ENCODE peak calls at places on chromosomes 3 and 15, in four cellular contexts. One of them, this sample, is unnamed.

GRCh38 chr3:61663728-61664492 is 102.5 kb downstream of the PTPRG start:
- DNase-seq in progenitor cell of endocrine pancreas: no peak
- DNase-seq in GM13977: no peak
- DNase-seq in fibroblast of villous mesenchyme: peak; percentile 87
- DNase-seq in this sample: no peak

GRCh38 chr3:160154033-160154432 is 71.2 kb upstream of the C3orf80 start:
- DNase-seq in progenitor cell of endocrine pancreas: no peak
- DNase-seq in fibroblast of villous mesenchyme: no peak
- DNase-seq in GM13977: no peak
- DNase-seq in this sample: no peak

GRCh38 chr3:14513566-14514322 is 26.4 kb downstream of the GRIP2 start:
- DNase-seq in progenitor cell of endocrine pancreas: no peak
- DNase-seq in GM13977: no peak
- DNase-seq in fibroblast of villous mesenchyme: no peak
- DNase-seq in this sample: no peak

GRCh38 chr3:37559461-37559860 is 302.2 kb upstream of the CTDSPL start:
- DNase-seq in GM13977: no peak
- DNase-seq in fibroblast of villous mesenchyme: no peak
- DNase-seq in progenitor cell of endocrine pancreas: no peak
- DNase-seq in this sample: no peak

GRCh38 chr3:98972155-98972554 is 70.7 kb upstream of the DCBLD2 start:
- DNase-seq in GM13977: no peak
- DNase-seq in progenitor cell of endocrine pancreas: no peak
- DNase-seq in fibroblast of villous mesenchyme: peak; percentile 91
- DNase-seq in this sample: no peak

GRCh38 chr3:178082508-178082907 is 453.7 kb upstream of the KCNMB2 start:
- DNase-seq in fibroblast of villous mesenchyme: no peak
- DNase-seq in progenitor cell of endocrine pancreas: no peak
- DNase-seq in GM13977: no peak
- DNase-seq in this sample: no peak

GRCh38 chr15:79192462-79193036 is 90.0 kb upstream of the ANKRD34C start:
- DNase-seq in GM13977: no peak
- DNase-seq in progenitor cell of endocrine pancreas: no peak
- DNase-seq in fibroblast of villous mesenchyme: no peak
- DNase-seq in this sample: no peak

GRCh38 chr15:91853968-91854943 is 748 bp downstream of the SLCO3A1 start:
- DNase-seq in progenitor cell of endocrine pancreas: peak; percentile 43
- DNase-seq in fibroblast of villous mesenchyme: peak; percentile 7
- DNase-seq in GM13977: no peak
- DNase-seq in this sample: no peak

GRCh38 chr3:85533586-85533985 is 574.8 kb downstream of the CADM2 start:
- DNase-seq in fibroblast of villous mesenchyme: no peak
- DNase-seq in progenitor cell of endocrine pancreas: no peak
- DNase-seq in GM13977: no peak
- DNase-seq in this sample: no peak

GRCh38 chr3:161008086-161008485 is 97.1 kb downstream of the B3GALNT1 start:
- DNase-seq in GM13977: no peak
- DNase-seq in fibroblast of villous mesenchyme: no peak
- DNase-seq in progenitor cell of endocrine pancreas: no peak
- DNase-seq in this sample: no peak

GRCh38 chr3:107432013-107432515 is 54.8 kb downstream of the CCDC54 start:
- DNase-seq in GM13977: no peak
- DNase-seq in progenitor cell of endocrine pancreas: no peak
- DNase-seq in fibroblast of villous mesenchyme: peak; percentile 26
- DNase-seq in this sample: no peak

GRCh38 chr3:71062037-71062919 is 521.2 kb downstream of the FOXP1 start:
- DNase-seq in progenitor cell of endocrine pancreas: no peak
- DNase-seq in GM13977: no peak
- DNase-seq in fibroblast of villous mesenchyme: peak; percentile 50
- DNase-seq in this sample: no peak

GRCh38 chr3:4814302-4814903 is 164.8 kb upstream of the BHLHE40 start:
- DNase-seq in fibroblast of villous mesenchyme: peak; percentile 14
- DNase-seq in GM13977: no peak
- DNase-seq in progenitor cell of endocrine pancreas: no peak
- DNase-seq in this sample: no peak

GRCh38 chr3:46923559-46924350 is 46.2 kb downstream of the PTH1R start:
- DNase-seq in fibroblast of villous mesenchyme: peak; percentile 52
- DNase-seq in GM13977: no peak
- DNase-seq in progenitor cell of endocrine pancreas: peak; percentile 35
- DNase-seq in this sample: peak; percentile 75

GRCh38 chr3:13280122-13280790 is 139.9 kb downstream of the NUP210 start:
- DNase-seq in GM13977: no peak
- DNase-seq in fibroblast of villous mesenchyme: no peak
- DNase-seq in progenitor cell of endocrine pancreas: no peak
- DNase-seq in this sample: no peak

GRCh38 chr15:60782316-60782715 is 303.4 kb upstream of the ICE2 start:
- DNase-seq in GM13977: no peak
- DNase-seq in progenitor cell of endocrine pancreas: no peak
- DNase-seq in fibroblast of villous mesenchyme: no peak
- DNase-seq in this sample: no peak

GRCh38 chr3:66763294-66763693 is 234.8 kb upstream of the KBTBD8 start:
- DNase-seq in progenitor cell of endocrine pancreas: no peak
- DNase-seq in GM13977: no peak
- DNase-seq in fibroblast of villous mesenchyme: peak; percentile 55
- DNase-seq in this sample: no peak

GRCh38 chr15:56291741-56292140 is 48.1 kb upstream of the RFX7 start:
- DNase-seq in GM13977: no peak
- DNase-seq in progenitor cell of endocrine pancreas: no peak
- DNase-seq in fibroblast of villous mesenchyme: no peak
- DNase-seq in this sample: no peak

GRCh38 chr3:171248426-171249115 is 211.6 kb downstream of the TNIK start:
- DNase-seq in GM13977: peak; percentile 54
- DNase-seq in fibroblast of villous mesenchyme: no peak
- DNase-seq in progenitor cell of endocrine pancreas: no peak
- DNase-seq in this sample: no peak

GRCh38 chr3:36540898-36541518 is 160.7 kb downstream of the STAC start:
- DNase-seq in progenitor cell of endocrine pancreas: no peak
- DNase-seq in fibroblast of villous mesenchyme: peak; percentile 47
- DNase-seq in GM13977: no peak
- DNase-seq in this sample: no peak

GRCh38 chr15:66927326-66928077 is 137.9 kb upstream of the SMAD3 start:
- DNase-seq in progenitor cell of endocrine pancreas: no peak
- DNase-seq in fibroblast of villous mesenchyme: peak; percentile 62
- DNase-seq in GM13977: no peak
- DNase-seq in this sample: no peak

GRCh38 chr3:170463011-170463410 is 44.3 kb downstream of the CLDN11 start:
- DNase-seq in GM13977: no peak
- DNase-seq in fibroblast of villous mesenchyme: no peak
- DNase-seq in progenitor cell of endocrine pancreas: no peak
- DNase-seq in this sample: no peak

GRCh38 chr15:38758001-38758400 is 193.4 kb upstream of the RASGRP1 start:
- DNase-seq in GM13977: no peak
- DNase-seq in fibroblast of villous mesenchyme: peak; percentile 41
- DNase-seq in progenitor cell of endocrine pancreas: no peak
- DNase-seq in this sample: no peak

GRCh38 chr3:156749244-156749643 is 74.9 kb downstream of the TIPARP start:
- DNase-seq in fibroblast of villous mesenchyme: no peak
- DNase-seq in progenitor cell of endocrine pancreas: no peak
- DNase-seq in GM13977: no peak
- DNase-seq in this sample: no peak

GRCh38 chr3:156750191-156750873 is 75.8 kb upstream of the LEKR1 start:
- DNase-seq in GM13977: no peak
- DNase-seq in progenitor cell of endocrine pancreas: no peak
- DNase-seq in fibroblast of villous mesenchyme: peak; percentile 38
- DNase-seq in this sample: no peak

GRCh38 chr3:156750874-156751245 is 75.3 kb upstream of the LEKR1 start:
- DNase-seq in progenitor cell of endocrine pancreas: no peak
- DNase-seq in GM13977: no peak
- DNase-seq in fibroblast of villous mesenchyme: peak; percentile 38
- DNase-seq in this sample: no peak

GRCh38 chr3:156747046-156747445 is 72.7 kb downstream of the TIPARP start:
- DNase-seq in GM13977: no peak
- DNase-seq in progenitor cell of endocrine pancreas: no peak
- DNase-seq in fibroblast of villous mesenchyme: no peak
- DNase-seq in this sample: no peak

GRCh38 chr3:156751461-156752025 is 74.6 kb upstream of the LEKR1 start:
- DNase-seq in GM13977: no peak
- DNase-seq in fibroblast of villous mesenchyme: peak; percentile 87
- DNase-seq in progenitor cell of endocrine pancreas: no peak
- DNase-seq in this sample: no peak
- TF ChIP-seq CTCF in GM13977: no peak
- TF ChIP-seq CTCF in fibroblast of villous mesenchyme: peak; percentile 15
- TF ChIP-seq CTCF in progenitor cell of endocrine pancreas: no peak
- TF ChIP-seq CTCF in this sample: no peak

GRCh38 chr15:83015361-83015760 is 3.9 kb upstream of the C15orf40 start:
- DNase-seq in GM13977: no peak
- DNase-seq in progenitor cell of endocrine pancreas: no peak
- DNase-seq in fibroblast of villous mesenchyme: no peak
- DNase-seq in this sample: no peak

GRCh38 chr15:83014205-83014653 is 2.8 kb upstream of the C15orf40 start:
- DNase-seq in GM13977: no peak
- DNase-seq in fibroblast of villous mesenchyme: no peak
- DNase-seq in progenitor cell of endocrine pancreas: no peak
- DNase-seq in this sample: no peak

GRCh38 chr15:83011271-83012037 is at the start of gene C15orf40:
- DNase-seq in progenitor cell of endocrine pancreas: peak; percentile 77
- DNase-seq in fibroblast of villous mesenchyme: peak; percentile 90
- DNase-seq in GM13977: peak; percentile 93
- DNase-seq in this sample: peak; percentile 72

GRCh38 chr15:83012038-83012490 is 625 bp upstream of the C15orf40 start:
- DNase-seq in progenitor cell of endocrine pancreas: no peak
- DNase-seq in fibroblast of villous mesenchyme: peak; percentile 11
- DNase-seq in GM13977: no peak
- DNase-seq in this sample: no peak

DNA sequence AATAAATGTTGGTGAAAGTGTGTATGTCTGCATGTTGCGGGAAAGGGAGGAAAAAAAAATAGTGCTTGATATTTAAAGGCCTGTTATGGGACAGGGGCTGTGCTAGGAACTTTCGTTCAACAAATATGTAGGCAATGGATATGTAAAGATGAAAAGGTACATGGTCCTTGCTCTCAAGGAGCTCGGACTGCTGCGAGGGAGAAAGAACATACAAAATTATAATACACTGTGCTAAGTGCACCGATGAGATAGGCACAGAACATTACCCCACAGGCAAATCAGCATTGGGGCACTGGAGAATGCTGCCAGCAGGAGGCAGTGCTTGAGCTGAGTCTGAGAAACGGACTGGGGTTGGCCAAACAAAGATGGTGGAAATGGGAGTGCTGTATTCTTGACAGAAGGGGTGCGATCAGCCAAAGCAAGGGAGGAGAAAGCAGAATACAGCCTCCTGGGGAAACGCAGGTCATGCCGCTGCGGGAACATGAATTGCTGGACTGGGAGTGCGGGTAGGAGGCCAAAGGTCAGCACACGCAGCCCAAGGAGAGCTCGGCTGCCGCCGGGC is 649 bp downstream of the C15orf40 start:
- DNase-seq in fibroblast of villous mesenchyme: peak; percentile 70
- DNase-seq in GM13977: peak; percentile 86
- DNase-seq in progenitor cell of endocrine pancreas: peak; percentile 40
- DNase-seq in this sample: no peak
- TF ChIP-seq CTCF in fibroblast of villous mesenchyme: peak; percentile 89
- TF ChIP-seq CTCF in GM13977: peak; percentile 95
- TF ChIP-seq CTCF in progenitor cell of endocrine pancreas: peak; percentile 83
- TF ChIP-seq CTCF in this sample: peak; percentile 92

GRCh38 chr3:57031622-57032541 is 28.6 kb upstream of the SPATA12 start:
- DNase-seq in GM13977: no peak
- DNase-seq in fibroblast of villous mesenchyme: no peak
- DNase-seq in progenitor cell of endocrine pancreas: no peak
- DNase-seq in this sample: no peak

GRCh38 chr3:57038466-57039164 is 21.8 kb upstream of the SPATA12 start:
- DNase-seq in progenitor cell of endocrine pancreas: no peak
- DNase-seq in fibroblast of villous mesenchyme: no peak
- DNase-seq in GM13977: no peak
- DNase-seq in this sample: no peak

GRCh38 chr3:57041674-57042073 is 18.8 kb upstream of the SPATA12 start:
- DNase-seq in progenitor cell of endocrine pancreas: no peak
- DNase-seq in fibroblast of villous mesenchyme: no peak
- DNase-seq in GM13977: no peak
- DNase-seq in this sample: no peak

DNA sequence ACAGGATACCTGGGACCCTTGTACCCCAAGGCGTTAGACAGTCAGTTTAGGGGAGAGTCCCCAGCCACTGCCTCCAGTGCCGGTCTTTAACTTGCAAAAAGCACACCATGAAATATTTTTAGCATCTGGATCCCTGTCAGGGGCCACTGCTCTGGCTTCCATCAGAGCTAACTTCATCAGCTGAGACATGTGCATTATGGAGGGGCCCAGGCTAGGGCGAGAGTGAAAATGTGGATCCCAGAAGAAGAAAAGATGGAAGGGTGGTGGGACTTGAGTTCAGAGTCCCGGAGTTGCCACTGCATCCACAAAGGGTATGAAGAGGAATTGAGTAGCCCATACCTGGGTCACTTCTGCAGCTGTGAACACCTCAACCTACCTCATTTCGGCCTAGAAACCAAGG is 23.5 kb upstream of the SPATA12 start:
- DNase-seq in GM13977: no peak
- DNase-seq in fibroblast of villous mesenchyme: no peak
- DNase-seq in progenitor cell of endocrine pancreas: no peak
- DNase-seq in this sample: no peak
- TF ChIP-seq CTCF in GM13977: no peak
- TF ChIP-seq CTCF in fibroblast of villous mesenchyme: no peak
- TF ChIP-seq CTCF in progenitor cell of endocrine pancreas: no peak
- TF ChIP-seq CTCF in this sample: no peak

DNA sequence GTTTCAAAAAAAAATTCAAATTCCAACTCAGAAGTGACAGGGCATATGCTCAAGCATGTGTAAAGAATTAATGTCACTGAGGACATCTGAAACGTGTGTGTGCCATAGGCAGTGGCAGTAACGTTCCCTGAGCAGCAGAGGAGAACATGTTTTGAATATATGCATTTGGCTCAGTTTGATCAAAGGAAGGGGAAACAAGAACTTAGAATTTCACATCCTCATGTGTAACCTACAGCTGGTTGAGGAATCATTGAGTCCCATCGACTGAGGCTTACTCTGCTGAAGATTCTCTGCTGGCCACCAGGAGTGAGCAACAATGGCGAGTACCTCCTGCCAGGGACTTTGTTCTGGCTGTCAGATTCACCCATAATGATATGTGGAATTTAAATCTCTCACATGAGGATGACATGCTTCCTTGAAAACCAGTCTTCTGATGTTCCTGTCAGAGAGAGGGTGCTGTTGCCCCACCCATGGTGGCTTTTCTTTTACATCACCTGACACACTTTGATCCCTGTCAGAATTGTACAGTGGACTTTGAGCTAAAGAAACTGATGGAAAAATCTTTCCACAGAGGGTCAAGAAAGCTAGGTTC is 21.3 kb downstream of the GORASP1 start:
- DNase-seq in fibroblast of villous mesenchyme: no peak
- DNase-seq in progenitor cell of endocrine pancreas: no peak
- DNase-seq in GM13977: peak; percentile 14
- DNase-seq in this sample: no peak
- TF ChIP-seq CTCF in fibroblast of villous mesenchyme: no peak
- TF ChIP-seq CTCF in progenitor cell of endocrine pancreas: no peak
- TF ChIP-seq CTCF in GM13977: no peak
- TF ChIP-seq CTCF in this sample: no peak

DNA sequence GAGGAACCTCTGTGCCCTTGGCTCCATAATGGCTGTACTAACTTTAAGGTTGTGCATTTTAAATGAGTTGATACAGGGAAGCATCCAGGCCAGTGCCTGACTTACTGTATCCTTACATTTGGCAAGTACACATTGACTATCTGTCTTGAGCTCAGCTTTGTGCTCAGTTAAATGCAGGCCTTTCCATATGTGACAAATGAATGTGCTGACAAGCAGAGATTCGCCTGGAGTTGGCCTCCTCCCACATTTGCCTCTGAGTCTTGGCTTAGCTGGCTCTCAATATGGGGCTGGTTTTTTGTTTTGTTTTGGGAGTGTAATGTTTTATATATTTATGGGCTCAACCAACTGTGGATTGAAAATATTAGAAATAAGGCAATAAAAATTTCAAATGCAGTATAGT is 29.7 kb downstream of the TRIM71 start:
- DNase-seq in fibroblast of villous mesenchyme: peak; percentile 23
- DNase-seq in progenitor cell of endocrine pancreas: no peak
- DNase-seq in GM13977: no peak
- DNase-seq in this sample: no peak
- TF ChIP-seq CTCF in fibroblast of villous mesenchyme: no peak
- TF ChIP-seq CTCF in progenitor cell of endocrine pancreas: no peak
- TF ChIP-seq CTCF in GM13977: no peak
- TF ChIP-seq CTCF in this sample: no peak